ENCODE peak calls at places on chromosomes 16 and 17, in four cellular contexts. Q is A549, J is stomach, O is cardiac fibroblast. K is an unnamed sample.
A peak's percentile ranks its signal among the peaks of the same experiment; 100 is the strongest.

GRCh38 chr17:6796887-6797490 is 21.0 kb downstream of the FBXO39 start:
- DNase-seq in O (no peak), Q (no peak), J (no peak), K (peak; percentile 54)

GRCh38 chr17:82098939-82099765 is 1.1 kb upstream of the FASN start:
- DNase-seq in J (no peak), O (no peak), Q (no peak), K (no peak)

GRCh38 chr17:39753514-39754160 is 15.9 kb downstream of the GRB7 start:
- DNase-seq in Q (no peak), J (peak; percentile 67), O (no peak), K (no peak)

GRCh38 chr16:46949216-46949892 is 24.1 kb downstream of the DNAJA2 start:
- DNase-seq in J (peak; percentile 21), O (no peak), Q (no peak), K (no peak)

GRCh38 chr17:15462962-15463361 is 4.5 kb downstream of the CDRT4 start:
- DNase-seq in Q (no peak), J (no peak), O (peak; percentile 29), K (peak; percentile 57)

GRCh38 chr16:69910964-69911363 is 40.2 kb upstream of the CLEC18A start:
- DNase-seq in J (no peak), O (no peak), Q (no peak), K (no peak)

GRCh38 chr16:22291860-22292692 is 5.1 kb upstream of the POLR3E start:
- DNase-seq in O (peak; percentile 44), J (no peak), Q (no peak), K (peak; percentile 55)

GRCh38 chr16:57192146-57192545 is 6.0 kb downstream of the RSPRY1 start:
- DNase-seq in O (no peak), Q (no peak), J (no peak), K (no peak)

GRCh38 chr16:24977673-24978065 is 37.5 kb downstream of the ARHGAP17 start:
- DNase-seq in J (no peak), Q (no peak), O (peak; percentile 88), K (peak; percentile 84)

GRCh38 chr16:1259760-1260068 is 3.8 kb downstream of the TPSD1 start:
- DNase-seq in Q (no peak), O (no peak), J (no peak), K (no peak)

GRCh38 chr16:10835281-10835931 is 16.8 kb upstream of the TVP23A start:
- DNase-seq in J (no peak), O (no peak), Q (no peak), K (no peak)

GRCh38 chr17:7803981-7804380 is 30.0 kb upstream of the KDM6B start:
- DNase-seq in Q (no peak), O (peak; percentile 46), J (peak; percentile 38), K (peak; percentile 7)

GRCh38 chr16:49440156-49441065 is 66.8 kb downstream of the C16orf78 start:
- DNase-seq in J (no peak), O (no peak), Q (no peak), K (no peak)

GRCh38 chr17:27609606-27610303 is 21.2 kb upstream of the LGALS9 start:
- DNase-seq in O (peak; percentile 58), Q (peak; percentile 46), J (peak; percentile 74), K (peak; percentile 36)

GRCh38 chr17:41335747-41336146 is 14.9 kb downstream of the KRT33A start:
- DNase-seq in O (no peak), J (no peak), Q (no peak), K (no peak)

GRCh38 chr16:72646615-72647014 is 401.3 kb downstream of the ZFHX3 start:
- DNase-seq in J (no peak), O (no peak), Q (no peak), K (no peak)

GRCh38 chr16:30924086-30924714 is 828 bp downstream of the FBXL19 start:
- DNase-seq in J (no peak), O (no peak), Q (no peak), K (no peak)

GRCh38 chr17:78010759-78011158 is 52.3 kb downstream of the TNRC6C start:
- DNase-seq in O (no peak), J (no peak), Q (no peak), K (no peak)

GRCh38 chr17:74512041-74512440 is 19.2 kb downstream of the CD300LB start:
- DNase-seq in O (peak; percentile 58), Q (no peak), J (no peak), K (peak; percentile 53)

GRCh38 chr16:89593841-89594240 is 18.3 kb downstream of the CPNE7 start:
- DNase-seq in J (no peak), O (no peak), Q (no peak), K (no peak)

GRCh38 chr17:65564793-65565192 is 3.3 kb upstream of the AXIN2 start:
- DNase-seq in O (peak; percentile 75), J (peak; percentile 55), Q (no peak), K (no peak)

GRCh38 chr16:30778549-30779244 is 8.3 kb downstream of the ZNF629 start:
- DNase-seq in O (peak; percentile 42), Q (no peak), J (no peak), K (no peak)

GRCh38 chr17:80838381-80839345 is 153.0 kb upstream of the CHMP6 start:
- DNase-seq in O (no peak), J (no peak), Q (no peak), K (no peak)

GRCh38 chr16:89367538-89368059 is 122.8 kb downstream of the ANKRD11 start:
- DNase-seq in Q (no peak), J (no peak), O (no peak), K (no peak)

GRCh38 chr17:66764559-66764958 is 70.4 kb upstream of the CACNG5 start:
- DNase-seq in Q (no peak), J (no peak), O (no peak), K (no peak)

GRCh38 chr17:47846741-47847340 is 4.1 kb downstream of the SP6 start:
- DNase-seq in Q (no peak), O (no peak), J (no peak), K (no peak)

GRCh38 chr16:81647527-81647926 is 131.6 kb upstream of the PLCG2 start:
- DNase-seq in O (no peak), Q (peak; percentile 80), J (no peak), K (peak; percentile 47)

GRCh38 chr16:57999366-57999970 is 1.0 kb downstream of the ZNF319 start:
- DNase-seq in J (no peak), Q (no peak), O (no peak), K (peak; percentile 42)

GRCh38 chr17:80949451-80950421 is 41.9 kb upstream of the CHMP6 start:
- DNase-seq in Q (no peak), J (no peak), O (no peak), K (no peak)

GRCh38 chr16:87836844-87837581 is 32.3 kb downstream of the SLC7A5 start:
- DNase-seq in J (no peak), O (peak; percentile 58), Q (no peak), K (no peak)

GRCh38 chr16:17831330-17831729 is 360.6 kb upstream of the XYLT1 start:
- DNase-seq in Q (no peak), J (no peak), O (no peak), K (peak; percentile 22)

GRCh38 chr16:53090591-53091507 is 36.1 kb downstream of the CHD9 start:
- DNase-seq in O (peak; percentile 100), J (peak; percentile 71), Q (no peak), K (peak; percentile 99)

GRCh38 chr17:78387982-78388941 is 9.8 kb downstream of the PGS1 start:
- DNase-seq in Q (no peak), O (peak; percentile 77), J (no peak), K (no peak)

GRCh38 chr17:50352693-50353599 is 7.0 kb downstream of the XYLT2 start:
- DNase-seq in Q (no peak), O (no peak), J (no peak), K (no peak)
- TF ChIP-seq CTCF in Q (no peak), O (no peak), J (no peak), K (no peak)

GRCh38 chr16:68073902-68074760 is 11.0 kb upstream of the NFATC3 start:
- DNase-seq in Q (no peak), O (no peak), J (no peak), K (no peak)
- H3K4me3 ChIP-seq in Q (no peak overlapping the region), O (no peak overlapping the region), J (no peak overlapping the region), K (no peak overlapping the region)

DNA sequence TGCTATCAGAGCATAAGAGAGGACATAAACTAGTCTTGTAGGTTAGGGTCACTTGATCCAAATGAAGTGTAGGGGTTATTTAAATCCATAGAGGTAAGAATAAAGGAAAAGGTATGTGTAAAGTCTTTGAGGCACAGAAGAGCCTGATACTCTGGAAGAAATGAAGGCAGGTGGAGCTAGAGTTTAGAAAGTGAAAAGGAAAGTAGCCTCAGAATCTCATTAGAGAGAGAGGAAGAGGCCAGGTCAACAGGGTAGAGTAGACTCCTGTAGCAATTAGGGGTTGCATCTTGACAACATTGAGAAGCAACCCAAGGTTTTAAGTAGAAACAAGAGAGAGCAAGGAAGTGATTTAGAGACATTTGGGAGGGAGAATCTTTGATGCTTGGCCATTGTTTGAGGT is 235.2 kb upstream of the SOX9 start:
- DNase-seq in Q (no peak), J (no peak), O (no peak), K (no peak)
- TF ChIP-seq CTCF in Q (no peak), J (no peak), O (no peak), K (no peak)

GRCh38 chr16:66272461-66272860 is 94.0 kb upstream of the CDH5 start:
- DNase-seq in Q (no peak), J (no peak), O (no peak), K (no peak)

GRCh38 chr16:66269631-66270332 is 96.7 kb upstream of the CDH5 start:
- DNase-seq in J (no peak), O (peak; percentile 54), Q (no peak), K (no peak)

GRCh38 chr16:66273036-66273435 is 93.5 kb upstream of the CDH5 start:
- DNase-seq in Q (no peak), J (no peak), O (no peak), K (no peak)

GRCh38 chr16:66271074-66272060 is 95.1 kb upstream of the CDH5 start:
- DNase-seq in Q (no peak), J (no peak), O (no peak), K (peak; percentile 33)

GRCh38 chr16:66270333-66270927 is 96.1 kb upstream of the CDH5 start:
- DNase-seq in Q (peak; percentile 85), J (peak; percentile 68), O (peak; percentile 82), K (peak; percentile 60)
- H3K4me3 ChIP-seq in Q (peak overlapping the region; percentile 24), J (peak overlapping the region; percentile 33), O (peak overlapping the region; percentile 37), K (no peak overlapping the region)

GRCh38 chr17:834136-834535 is 52.0 kb downstream of the MRM3 start:
- DNase-seq in O (no peak), J (no peak), Q (no peak), K (no peak)

GRCh38 chr17:830381-830780 is 48.2 kb downstream of the MRM3 start:
- DNase-seq in Q (no peak), O (no peak), J (no peak), K (no peak)

GRCh38 chr17:826778-827177 is 44.6 kb downstream of the MRM3 start:
- DNase-seq in Q (no peak), J (no peak), O (no peak), K (no peak)

GRCh38 chr17:828761-829160 is 46.6 kb downstream of the MRM3 start:
- DNase-seq in O (no peak), Q (no peak), J (no peak), K (peak; percentile 44)

GRCh38 chr17:830950-831349 is 48.8 kb downstream of the MRM3 start:
- DNase-seq in Q (no peak), J (no peak), O (no peak), K (no peak)
- TF ChIP-seq CTCF in Q (no peak), J (no peak), O (no peak), K (no peak)

GRCh38 chr16:66880288-66881013 is at the start of gene PDP2:
- DNase-seq in J (peak; percentile 96), Q (peak; percentile 89), O (peak; percentile 97), K (peak; percentile 94)
- H3K4me3 ChIP-seq in J (peak within 1 kb of the TSS; percentile 60), Q (peak within 1 kb of the TSS; percentile 74), O (peak within 1 kb of the TSS; percentile 94), K (peak within 1 kb of the TSS; percentile 89)

GRCh38 chr16:2720719-2721633 is 952 bp upstream of the PRSS27 start:
- DNase-seq in O (peak; percentile 86), J (peak; percentile 84), Q (peak; percentile 82), K (peak; percentile 78)
- TF ChIP-seq CTCF in O (peak; percentile 21), J (no peak), Q (peak; percentile 92), K (peak; percentile 35)

K was measured in AG10803.